ENCODE peak calls at places on chromosome 9, in eight cellular contexts. One of them, this sample, is unnamed.

GRCh38 chr9:4009006-4009511 is 290.8 kb downstream of the GLIS3 start:
- DNase-seq in brain microvascular endothelial cell: no peak
- DNase-seq in AG09309: no peak
- DNase-seq in Calu3: no peak
- DNase-seq in endothelial cell: no peak
- DNase-seq in hippocampal formation: no peak
- DNase-seq in hypothalamus: no peak
- DNase-seq in mesothelial cell of epicardium: no peak
- DNase-seq in this sample: no peak

GRCh38 chr9:75200892-75201470 is 112.7 kb downstream of the OSTF1 start:
- DNase-seq in AG09309: no peak
- DNase-seq in hippocampal formation: no peak
- DNase-seq in mesothelial cell of epicardium: no peak
- DNase-seq in brain microvascular endothelial cell: peak; percentile 25
- DNase-seq in Calu3: peak; percentile 6
- DNase-seq in endothelial cell: no peak
- DNase-seq in hypothalamus: no peak
- DNase-seq in this sample: no peak

GRCh38 chr9:21357479-21358290 is 7.0 kb upstream of the IFNA6 start:
- DNase-seq in mesothelial cell of epicardium: no peak
- DNase-seq in Calu3: no peak
- DNase-seq in hippocampal formation: no peak
- DNase-seq in endothelial cell: no peak
- DNase-seq in brain microvascular endothelial cell: no peak
- DNase-seq in hypothalamus: no peak
- DNase-seq in AG09309: no peak
- DNase-seq in this sample: no peak

GRCh38 chr9:92524881-92525280 is 10.9 kb downstream of the ECM2 start:
- DNase-seq in mesothelial cell of epicardium: no peak
- DNase-seq in endothelial cell: no peak
- DNase-seq in hypothalamus: no peak
- DNase-seq in AG09309: no peak
- DNase-seq in Calu3: no peak
- DNase-seq in brain microvascular endothelial cell: no peak
- DNase-seq in hippocampal formation: no peak
- DNase-seq in this sample: no peak

GRCh38 chr9:128091144-128091543 is 23.1 kb downstream of the SLC25A25 start:
- DNase-seq in mesothelial cell of epicardium: no peak
- DNase-seq in Calu3: no peak
- DNase-seq in hippocampal formation: peak; percentile 77
- DNase-seq in hypothalamus: peak; percentile 62
- DNase-seq in endothelial cell: no peak
- DNase-seq in AG09309: peak; percentile 77
- DNase-seq in brain microvascular endothelial cell: peak; percentile 67
- DNase-seq in this sample: peak; percentile 84

GRCh38 chr9:120904999-120905793 is 21.4 kb downstream of the TRAF1 start:
- DNase-seq in brain microvascular endothelial cell: no peak
- DNase-seq in hippocampal formation: no peak
- DNase-seq in hypothalamus: no peak
- DNase-seq in Calu3: no peak
- DNase-seq in endothelial cell: no peak
- DNase-seq in AG09309: no peak
- DNase-seq in mesothelial cell of epicardium: no peak
- DNase-seq in this sample: no peak

GRCh38 chr9:138077126-138077525 is 199.5 kb downstream of the CACNA1B start:
- DNase-seq in AG09309: no peak
- DNase-seq in Calu3: no peak
- DNase-seq in brain microvascular endothelial cell: no peak
- DNase-seq in hippocampal formation: no peak
- DNase-seq in hypothalamus: no peak
- DNase-seq in endothelial cell: no peak
- DNase-seq in mesothelial cell of epicardium: no peak
- DNase-seq in this sample: no peak

GRCh38 chr9:108386859-108387384 is 468.9 kb downstream of the ACTL7B start:
- DNase-seq in Calu3: no peak
- DNase-seq in mesothelial cell of epicardium: no peak
- DNase-seq in hypothalamus: no peak
- DNase-seq in brain microvascular endothelial cell: no peak
- DNase-seq in AG09309: peak; percentile 64
- DNase-seq in endothelial cell: no peak
- DNase-seq in hippocampal formation: no peak
- DNase-seq in this sample: no peak

GRCh38 chr9:136644593-136645342 is 17.9 kb upstream of the EGFL7 start:
- DNase-seq in endothelial cell: peak; percentile 84
- DNase-seq in hypothalamus: no peak
- DNase-seq in AG09309: no peak
- DNase-seq in hippocampal formation: peak; percentile 18
- DNase-seq in brain microvascular endothelial cell: no peak
- DNase-seq in mesothelial cell of epicardium: peak; percentile 42
- DNase-seq in Calu3: peak; percentile 73
- DNase-seq in this sample: peak; percentile 79

GRCh38 chr9:34373749-34374148 is 2.9 kb downstream of the MYORG start:
- DNase-seq in hippocampal formation: no peak
- DNase-seq in Calu3: no peak
- DNase-seq in mesothelial cell of epicardium: no peak
- DNase-seq in endothelial cell: no peak
- DNase-seq in AG09309: no peak
- DNase-seq in brain microvascular endothelial cell: no peak
- DNase-seq in hypothalamus: no peak
- DNase-seq in this sample: no peak

GRCh38 chr9:101369286-101369685 is 15.5 kb downstream of the BAAT start:
- DNase-seq in AG09309: no peak
- DNase-seq in brain microvascular endothelial cell: peak; percentile 52
- DNase-seq in hippocampal formation: no peak
- DNase-seq in Calu3: no peak
- DNase-seq in hypothalamus: no peak
- DNase-seq in endothelial cell: no peak
- DNase-seq in mesothelial cell of epicardium: no peak
- DNase-seq in this sample: no peak

GRCh38 chr9:34550016-34550680 is 27.4 kb upstream of the ENHO start:
- DNase-seq in hippocampal formation: no peak
- DNase-seq in AG09309: no peak
- DNase-seq in mesothelial cell of epicardium: no peak
- DNase-seq in endothelial cell: no peak
- DNase-seq in Calu3: no peak
- DNase-seq in hypothalamus: no peak
- DNase-seq in brain microvascular endothelial cell: no peak
- DNase-seq in this sample: no peak

GRCh38 chr9:90504486-90504885 is 138.1 kb downstream of the DIRAS2 start:
- DNase-seq in AG09309: no peak
- DNase-seq in hypothalamus: no peak
- DNase-seq in brain microvascular endothelial cell: no peak
- DNase-seq in Calu3: no peak
- DNase-seq in hippocampal formation: no peak
- DNase-seq in mesothelial cell of epicardium: no peak
- DNase-seq in endothelial cell: no peak
- DNase-seq in this sample: no peak

GRCh38 chr9:131733601-131734061 is 6.2 kb downstream of the RAPGEF1 start:
- DNase-seq in AG09309: peak; percentile 87
- DNase-seq in brain microvascular endothelial cell: peak; percentile 94
- DNase-seq in hypothalamus: no peak
- DNase-seq in endothelial cell: no peak
- DNase-seq in mesothelial cell of epicardium: no peak
- DNase-seq in Calu3: peak; percentile 67
- DNase-seq in hippocampal formation: no peak
- DNase-seq in this sample: no peak